ENCODE peak calls at places on chromosomes 5 and 9, in four cellular contexts. X is A673, R is ecto neural progenitor cell, N is fibroblast of pulmonary artery. P is an unnamed sample.

GRCh38 chr9:31733166-31733565 is 651.3 kb upstream of the ACO1 start:
- DNase-seq in X (no peak), R (no peak), N (no peak), P (no peak)

GRCh38 chr5:154524846-154525245 is 46.8 kb upstream of the HAND1 start:
- DNase-seq in X (no peak), R (no peak), N (no peak), P (no peak)

GRCh38 chr5:178331491-178331981 is 98.9 kb upstream of the PHYKPL start:
- DNase-seq in X (no peak), R (no peak), N (peak), P (no peak)

GRCh38 chr5:11182441-11183080 is 421.5 kb upstream of the DAP start:
- DNase-seq in X (peak), R (no peak), N (peak), P (no peak)

GRCh38 chr9:35910613-35911488 is 1.6 kb downstream of the SPAAR start:
- DNase-seq in X (peak), R (no peak), N (peak), P (peak)

GRCh38 chr5:111271885-111272284 is 47.7 kb downstream of the CAMK4 start:
- DNase-seq in X (no peak), R (no peak), N (peak), P (no peak)

GRCh38 chr5:68027519-68027918 is 188.0 kb upstream of the PIK3R1 start:
- DNase-seq in X (peak), R (no peak), N (peak), P (no peak)

GRCh38 chr5:176647870-176648466 is 684 bp downstream of the TSPAN17 start:
- DNase-seq in X (peak), R (no peak), N (peak), P (peak)